ENCODE peak calls at places on chromosome 10, in five cellular contexts. One of them, this sample, is unnamed. For H3K27me3, the result is how much of the 10 kb centered on the place peaks cover.

GRCh38 chr10:50394832-50395231 is 143.5 kb upstream of the ASAH2 start:
- DNase-seq in brain microvascular endothelial cell: no peak
- DNase-seq in PC-9: no peak
- DNase-seq in lower lobe of right lung: no peak
- DNase-seq in H9: no peak
- DNase-seq in this sample: no peak

GRCh38 chr10:102824695-102825094 is 12.5 kb downstream of the CYP17A1 start:
- DNase-seq in brain microvascular endothelial cell: no peak
- DNase-seq in PC-9: no peak
- DNase-seq in lower lobe of right lung: no peak
- DNase-seq in H9: no peak
- DNase-seq in this sample: no peak

GRCh38 chr10:47351899-47352815 is 4.0 kb downstream of the RBP3 start:
- DNase-seq in brain microvascular endothelial cell: no peak
- DNase-seq in PC-9: no peak
- DNase-seq in lower lobe of right lung: no peak
- DNase-seq in H9: peak
- DNase-seq in this sample: no peak

GRCh38 chr10:97096327-97097153 is 89.2 kb downstream of the SLIT1 start:
- DNase-seq in brain microvascular endothelial cell: no peak
- DNase-seq in PC-9: no peak
- DNase-seq in lower lobe of right lung: no peak
- DNase-seq in H9: no peak
- DNase-seq in this sample: no peak

GRCh38 chr10:78331391-78331922 is 297.8 kb downstream of the RPS24 start:
- DNase-seq in brain microvascular endothelial cell: peak
- DNase-seq in PC-9: no peak
- DNase-seq in lower lobe of right lung: no peak
- DNase-seq in H9: peak
- DNase-seq in this sample: no peak

GRCh38 chr10:43137701-43137970 is 609 bp upstream of the CSGALNACT2 start:
- DNase-seq in brain microvascular endothelial cell: peak
- DNase-seq in PC-9: peak
- DNase-seq in lower lobe of right lung: peak
- DNase-seq in H9: no peak
- DNase-seq in this sample: no peak

GRCh38 chr10:77296534-77297369 is 340.9 kb downstream of the KCNMA1 start:
- DNase-seq in brain microvascular endothelial cell: no peak
- DNase-seq in PC-9: no peak
- DNase-seq in lower lobe of right lung: no peak
- DNase-seq in H9: no peak
- DNase-seq in this sample: no peak

GRCh38 chr10:58557714-58558113 is 45.0 kb downstream of the BICC1 start:
- DNase-seq in brain microvascular endothelial cell: no peak
- DNase-seq in PC-9: no peak
- DNase-seq in lower lobe of right lung: no peak
- DNase-seq in H9: no peak
- DNase-seq in this sample: no peak

GRCh38 chr10:47025253-47025539 is 114.0 kb downstream of the PTPN20 start:
- DNase-seq in brain microvascular endothelial cell: no peak
- DNase-seq in PC-9: no peak
- DNase-seq in lower lobe of right lung: no peak
- DNase-seq in H9: peak
- DNase-seq in this sample: no peak

GRCh38 chr10:124087672-124088634 is 5.4 kb downstream of the CHST15 start:
- DNase-seq in brain microvascular endothelial cell: no peak
- DNase-seq in PC-9: no peak
- DNase-seq in lower lobe of right lung: peak
- DNase-seq in H9: no peak
- DNase-seq in this sample: peak

GRCh38 chr10:113132651-113133088 is 182.6 kb downstream of the TCF7L2 start:
- DNase-seq in brain microvascular endothelial cell: no peak
- DNase-seq in PC-9: no peak
- DNase-seq in lower lobe of right lung: no peak
- DNase-seq in H9: peak
- DNase-seq in this sample: no peak

GRCh38 chr10:113480828-113481502 is 71.9 kb upstream of the HABP2 start:
- DNase-seq in brain microvascular endothelial cell: no peak
- DNase-seq in PC-9: no peak
- DNase-seq in lower lobe of right lung: peak
- DNase-seq in H9: no peak
- DNase-seq in this sample: no peak

GRCh38 chr10:122730238-122730637 is 30.6 kb upstream of the C10orf120 start:
- DNase-seq in brain microvascular endothelial cell: no peak
- DNase-seq in PC-9: no peak
- DNase-seq in lower lobe of right lung: no peak
- DNase-seq in H9: no peak
- DNase-seq in this sample: no peak

GRCh38 chr10:16828731-16829175 is 11.5 kb upstream of the RSU1 start:
- DNase-seq in brain microvascular endothelial cell: peak
- DNase-seq in PC-9: no peak
- DNase-seq in lower lobe of right lung: no peak
- DNase-seq in H9: no peak
- DNase-seq in this sample: no peak

GRCh38 chr10:62130948-62131347 is 137.7 kb downstream of the RTKN2 start:
- DNase-seq in brain microvascular endothelial cell: peak
- DNase-seq in PC-9: no peak
- DNase-seq in lower lobe of right lung: no peak
- DNase-seq in H9: no peak
- DNase-seq in this sample: no peak

GRCh38 chr10:266974-267425 is 131.7 kb downstream of the ZMYND11 start:
- DNase-seq in brain microvascular endothelial cell: peak
- DNase-seq in PC-9: peak
- DNase-seq in lower lobe of right lung: no peak
- DNase-seq in H9: no peak
- DNase-seq in this sample: peak

GRCh38 chr10:48306870-48307531 is 524 bp downstream of the MAPK8 start:
- DNase-seq in brain microvascular endothelial cell: peak
- DNase-seq in PC-9: peak
- DNase-seq in lower lobe of right lung: peak
- DNase-seq in H9: no peak
- DNase-seq in this sample: no peak

GRCh38 chr10:34905200-34905927 is 90.3 kb upstream of the PARD3 start:
- DNase-seq in brain microvascular endothelial cell: no peak
- DNase-seq in PC-9: peak
- DNase-seq in lower lobe of right lung: no peak
- DNase-seq in H9: no peak
- DNase-seq in this sample: no peak

GRCh38 chr10:115953983-115954382 is 319.0 kb downstream of the GFRA1 start:
- DNase-seq in brain microvascular endothelial cell: no peak
- DNase-seq in PC-9: no peak
- DNase-seq in lower lobe of right lung: no peak
- DNase-seq in H9: no peak
- DNase-seq in this sample: no peak

GRCh38 chr10:114917927-114918672 is 19.9 kb upstream of the TRUB1 start:
- DNase-seq in brain microvascular endothelial cell: peak
- DNase-seq in PC-9: peak
- DNase-seq in lower lobe of right lung: no peak
- DNase-seq in H9: no peak
- DNase-seq in this sample: peak

GRCh38 chr10:76640765-76641164 is 996.8 kb downstream of the KCNMA1 start:
- DNase-seq in brain microvascular endothelial cell: no peak
- DNase-seq in PC-9: no peak
- DNase-seq in lower lobe of right lung: no peak
- DNase-seq in H9: no peak
- DNase-seq in this sample: no peak

GRCh38 chr10:128084364-128084763 is 41.9 kb downstream of the MKI67 start:
- DNase-seq in brain microvascular endothelial cell: no peak
- DNase-seq in PC-9: no peak
- DNase-seq in lower lobe of right lung: no peak
- DNase-seq in H9: peak
- DNase-seq in this sample: no peak

DNA sequence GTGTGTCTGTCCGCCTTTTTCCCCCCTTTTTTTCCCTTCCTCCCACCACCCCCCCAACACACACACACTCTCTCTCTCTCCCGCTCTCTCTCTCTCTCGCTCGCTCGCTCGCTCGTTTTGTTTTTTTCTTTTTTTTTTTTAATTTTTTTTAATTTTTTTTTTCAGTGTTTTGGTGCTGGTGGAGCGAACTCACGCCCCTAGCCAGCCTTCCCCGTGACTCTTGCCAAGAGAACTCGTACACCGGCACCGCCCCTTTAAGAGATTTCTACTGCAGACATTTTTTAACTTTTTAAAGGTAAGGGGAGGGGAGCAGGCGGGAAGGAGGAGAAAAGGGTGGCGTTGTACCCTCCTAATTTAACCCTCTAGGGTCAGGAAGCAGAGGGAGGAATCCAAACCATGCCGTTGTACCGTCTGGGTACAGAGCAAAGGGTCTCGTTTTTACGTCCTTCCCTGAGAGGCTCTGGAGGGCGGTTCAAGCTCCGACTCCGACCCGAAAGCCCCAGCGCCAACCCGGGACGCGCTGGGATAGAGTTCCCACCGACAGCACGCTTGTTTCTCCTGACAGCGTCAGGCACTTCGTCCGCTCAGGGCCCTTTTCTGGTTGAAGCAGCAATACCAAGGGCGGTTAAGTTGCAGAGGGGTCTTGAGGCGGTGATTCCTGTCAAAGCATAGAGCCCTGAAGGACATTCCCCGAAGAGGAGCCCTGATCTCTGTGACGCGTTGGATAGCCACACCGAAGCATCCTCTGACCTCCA is 397 bp upstream of the HPSE2 start:
- DNase-seq in brain microvascular endothelial cell: no peak
- DNase-seq in PC-9: no peak
- DNase-seq in lower lobe of right lung: no peak
- DNase-seq in H9: peak
- DNase-seq in this sample: no peak
- H3K27me3 ChIP-seq in brain microvascular endothelial cell: half or more
- H3K27me3 ChIP-seq in PC-9: under half
- H3K27me3 ChIP-seq in lower lobe of right lung: half or more
- H3K27me3 ChIP-seq in H9: under half
- H3K27me3 ChIP-seq in this sample: half or more

DNA sequence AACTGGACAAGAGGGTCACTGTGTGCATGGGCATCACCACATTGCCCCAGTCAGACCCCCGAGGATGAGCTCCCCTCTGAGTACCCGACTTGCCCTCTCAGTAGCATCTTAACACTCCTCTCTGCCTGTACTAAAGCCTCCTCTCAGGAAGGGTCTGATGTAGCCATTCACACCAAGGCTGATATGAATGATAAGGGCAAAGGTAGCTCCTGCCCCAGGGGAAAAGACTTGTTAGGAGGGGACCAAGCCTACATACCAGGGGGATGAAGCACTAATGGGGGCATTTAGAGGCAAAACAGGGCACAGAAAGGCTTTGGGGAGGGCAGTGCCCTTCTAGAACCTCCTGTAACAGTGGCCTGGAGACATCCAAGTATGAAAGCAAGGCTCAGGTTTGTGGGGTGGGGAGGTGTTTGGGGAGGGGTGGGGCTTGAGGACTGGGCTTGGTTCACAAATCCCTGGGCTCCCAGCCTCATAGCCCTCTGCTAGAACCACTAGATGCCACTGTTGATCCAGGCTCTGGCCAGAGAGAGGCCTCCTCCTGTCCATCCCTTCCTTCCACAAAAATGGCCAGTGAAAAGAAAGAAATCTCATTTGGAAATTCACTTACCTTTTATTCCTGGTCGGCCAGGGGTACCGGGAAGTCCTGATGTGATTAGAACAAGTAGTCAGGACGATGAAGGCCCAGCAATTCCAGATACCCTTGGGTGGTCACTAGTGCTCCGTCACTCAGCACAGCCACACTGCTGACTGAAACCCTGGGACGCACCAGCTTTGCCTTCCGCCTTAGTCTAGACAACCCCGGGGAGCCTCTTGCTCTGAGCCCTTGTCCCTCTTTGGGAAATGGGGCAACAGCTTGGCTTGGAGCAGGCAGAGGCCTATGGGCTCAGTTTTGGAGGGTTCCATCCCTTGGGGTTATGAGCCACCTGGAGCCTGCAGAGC is 40.3 kb downstream of the COL17A1 start:
- DNase-seq in brain microvascular endothelial cell: peak
- DNase-seq in PC-9: peak
- DNase-seq in lower lobe of right lung: no peak
- DNase-seq in H9: peak
- DNase-seq in this sample: no peak
- TF ChIP-seq CTCF in brain microvascular endothelial cell: peak
- TF ChIP-seq CTCF in PC-9: peak
- TF ChIP-seq CTCF in lower lobe of right lung: peak
- TF ChIP-seq CTCF in H9: peak
- TF ChIP-seq CTCF in this sample: peak

GRCh38 chr10:69647819-69648218 is 17.8 kb downstream of the FAM241B start:
- DNase-seq in brain microvascular endothelial cell: no peak
- DNase-seq in PC-9: no peak
- DNase-seq in lower lobe of right lung: no peak
- DNase-seq in H9: no peak
- DNase-seq in this sample: no peak

GRCh38 chr10:69651362-69651761 is 21.3 kb downstream of the FAM241B start:
- DNase-seq in brain microvascular endothelial cell: no peak
- DNase-seq in PC-9: no peak
- DNase-seq in lower lobe of right lung: no peak
- DNase-seq in H9: no peak
- DNase-seq in this sample: no peak

GRCh38 chr10:69650589-69651261 is 20.7 kb downstream of the FAM241B start:
- DNase-seq in brain microvascular endothelial cell: no peak
- DNase-seq in PC-9: no peak
- DNase-seq in lower lobe of right lung: no peak
- DNase-seq in H9: no peak
- DNase-seq in this sample: no peak

GRCh38 chr10:69648461-69648860 is 18.4 kb downstream of the FAM241B start:
- DNase-seq in brain microvascular endothelial cell: no peak
- DNase-seq in PC-9: no peak
- DNase-seq in lower lobe of right lung: no peak
- DNase-seq in H9: no peak
- DNase-seq in this sample: no peak

DNA sequence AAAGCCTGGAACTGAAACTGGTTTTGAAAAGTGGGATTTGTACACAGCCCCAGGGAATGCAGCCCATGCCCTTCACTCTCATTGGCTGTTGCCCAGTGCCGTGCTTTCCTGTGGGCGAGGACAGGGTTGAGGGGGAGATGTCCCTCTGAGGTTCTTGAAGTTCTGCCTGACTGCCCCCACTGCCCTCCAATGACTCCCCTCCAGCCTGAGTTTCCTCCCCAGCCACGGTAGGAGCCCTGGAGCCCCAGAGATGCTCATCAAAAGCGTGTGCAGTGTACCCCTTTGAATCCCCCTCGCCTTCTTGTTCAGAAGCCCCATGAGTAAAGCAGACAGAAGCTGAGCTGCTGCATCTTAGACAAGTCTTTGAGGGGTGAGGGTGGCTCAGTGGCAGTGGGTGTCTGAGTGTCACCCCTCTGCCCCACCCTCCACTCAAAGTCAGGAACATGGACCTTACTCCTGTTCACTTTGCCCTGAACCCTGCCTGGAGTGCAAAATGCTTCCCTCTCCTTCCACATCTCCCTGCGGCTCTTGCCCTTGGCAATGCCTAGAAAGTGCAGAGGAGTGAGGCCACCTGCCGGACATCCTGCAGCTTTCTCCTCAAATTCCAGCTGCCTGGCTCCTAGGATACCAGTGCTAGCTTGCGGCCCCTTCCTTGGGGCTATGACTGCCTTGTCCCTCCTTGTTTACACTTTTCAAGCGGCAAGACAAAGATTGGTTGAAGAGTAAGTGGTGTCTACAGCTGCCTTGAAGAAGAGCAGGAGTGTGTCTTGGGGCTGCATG is 19.9 kb downstream of the FAM241B start:
- DNase-seq in brain microvascular endothelial cell: no peak
- DNase-seq in PC-9: no peak
- DNase-seq in lower lobe of right lung: no peak
- DNase-seq in H9: peak
- DNase-seq in this sample: no peak
- H3K27me3 ChIP-seq in brain microvascular endothelial cell: under half
- H3K27me3 ChIP-seq in PC-9: half or more
- H3K27me3 ChIP-seq in lower lobe of right lung: under half
- H3K27me3 ChIP-seq in H9: under half
- H3K27me3 ChIP-seq in this sample: under half

GRCh38 chr10:25176421-25176968 is 1.7 kb downstream of the GPR158 start:
- DNase-seq in brain microvascular endothelial cell: no peak
- DNase-seq in PC-9: no peak
- DNase-seq in lower lobe of right lung: no peak
- DNase-seq in H9: peak
- DNase-seq in this sample: no peak
- TF ChIP-seq CTCF in brain microvascular endothelial cell: no peak
- TF ChIP-seq CTCF in PC-9: no peak
- TF ChIP-seq CTCF in lower lobe of right lung: no peak
- TF ChIP-seq CTCF in H9: no peak
- TF ChIP-seq CTCF in this sample: no peak

This sample was measured in foreskin keratinocyte.